ENCODE peak calls at places on chromosomes 3 and 15, in nine cellular contexts. H, Q, R, O, W, Z, U, D and N are unnamed samples.

GRCh38 chr3:146843476-146843875 is 238.3 kb upstream of the PLSCR5 start:
- DNase-seq in Q (no peak), W (no peak), H (no peak), D (no peak), O (no peak), R (no peak), Z (no peak), U (no peak), N (no peak)

GRCh38 chr3:128277378-128278049 is 124.2 kb downstream of the EEFSEC start:
- DNase-seq in O (no peak), W (no peak), H (no peak), R (no peak), D (no peak), Q (no peak), U (no peak), Z (no peak), N (no peak)

GRCh38 chr3:117989982-117990381 is 1044.7 kb downstream of the IGSF11 start:
- DNase-seq in D (no peak), Q (no peak), O (no peak), R (no peak), U (no peak), W (no peak), Z (no peak), H (no peak), N (no peak)

GRCh38 chr3:24432989-24433388 is 61.7 kb downstream of the THRB start:
- DNase-seq in O (no peak), R (no peak), Z (no peak), D (no peak), H (no peak), W (no peak), U (no peak), Q (no peak), N (no peak)

GRCh38 chr3:5510300-5510699 is 322.8 kb downstream of the EDEM1 start:
- DNase-seq in D (no peak), U (no peak), R (no peak), O (no peak), H (no peak), W (no peak), Z (no peak), Q (no peak), N (no peak)

GRCh38 chr3:20190991-20191390 is 5.0 kb upstream of the SGO1 start:
- DNase-seq in U (no peak), D (no peak), O (no peak), W (no peak), R (no peak), H (no peak), Q (no peak), Z (no peak), N (no peak)

GRCh38 chr3:39542588-39542988 is 75.1 kb downstream of the MOBP start:
- DNase-seq in Z (no peak), D (no peak), O (no peak), H (no peak), R (no peak), U (no peak), W (no peak), Q (no peak), N (no peak)

GRCh38 chr3:12303998-12304397 is 15.1 kb downstream of the PPARG start:
- DNase-seq in Q (no peak), W (no peak), D (no peak), R (no peak), U (no peak), Z (no peak), H (no peak), O (no peak), N (no peak)

GRCh38 chr3:177835917-177836316 is 638.6 kb upstream of the TBL1XR1 start:
- DNase-seq in W (no peak), Z (no peak), H (no peak), U (no peak), R (no peak), D (no peak), O (no peak), Q (peak), N (no peak)

GRCh38 chr3:195820901-195821300 is 9.2 kb upstream of the MUC4 start:
- DNase-seq in Q (no peak), H (no peak), R (no peak), O (no peak), D (no peak), W (peak), U (no peak), Z (peak), N (no peak)

GRCh38 chr3:77967621-77968020 is 927.7 kb downstream of the ROBO2 start:
- DNase-seq in R (no peak), Q (no peak), U (no peak), H (no peak), D (no peak), O (no peak), W (no peak), Z (no peak), N (no peak)

GRCh38 chr3:177516130-177517011 is 319.1 kb upstream of the TBL1XR1 start:
- DNase-seq in U (no peak), Q (peak), W (peak), O (peak), R (no peak), H (no peak), D (no peak), Z (peak), N (no peak)

GRCh38 chr3:162769559-162769958 is 1273.0 kb downstream of the OTOL1 start:
- DNase-seq in U (no peak), O (no peak), D (no peak), H (no peak), W (no peak), Q (peak), R (no peak), Z (no peak), N (no peak)

GRCh38 chr15:61582092-61582491 is 353.0 kb upstream of the RORA start:
- DNase-seq in R (no peak), O (no peak), W (no peak), U (no peak), H (no peak), Q (no peak), D (no peak), Z (no peak), N (no peak)